ENCODE peak calls at places on chromosome 4, in four cellular contexts. B is nephron progenitor cell, D is mammary epithelial cell, N is upper lobe of right lung. R is an unnamed sample.
A peak's percentile ranks its signal among the peaks of the same experiment; 100 is the strongest.

GRCh38 chr4:176444741-176445140 is 125.0 kb downstream of the SPCS3 start:
- DNase-seq in B (no peak), D (peak; percentile 59), N (no peak), R (no peak)

GRCh38 chr4:2303121-2303685 is 41.3 kb upstream of the MXD4 start:
- DNase-seq in B (no peak), D (no peak), N (no peak), R (no peak)

GRCh38 chr4:150235795-150236385 is 157.6 kb downstream of the DCLK2 start:
- DNase-seq in B (peak; percentile 30), D (no peak), N (no peak), R (no peak)

GRCh38 chr4:98434816-98435215 is 173.6 kb downstream of the RAP1GDS1 start:
- DNase-seq in B (no peak), D (no peak), N (no peak), R (no peak)

GRCh38 chr4:170428929-170429328 is 339.2 kb upstream of the AADAT start:
- DNase-seq in B (no peak), D (no peak), N (no peak), R (no peak)

GRCh38 chr4:76470064-76470463 is 35.0 kb downstream of the SHROOM3 start:
- DNase-seq in B (no peak), D (no peak), N (no peak), R (no peak)

GRCh38 chr4:4836044-4836443 is 23.4 kb upstream of the MSX1 start:
- DNase-seq in B (no peak), D (no peak), N (peak; percentile 7), R (no peak)

GRCh38 chr4:16659694-16660093 is 238.8 kb downstream of the LDB2 start:
- DNase-seq in B (no peak), D (no peak), N (no peak), R (peak; percentile 56)

R was measured in HAP-1.